ENCODE peak calls at places on chromosomes 4 and X, in six cellular contexts. O, V, L, C, A and Y are unnamed samples.

GRCh38 chr4:155908187-155909139 is 5.0 kb downstream of the TDO2 start:
- DNase-seq in C (no peak), L (no peak), A (no peak), V (no peak), O (no peak), Y (no peak)

GRCh38 chr4:2301806-2302205 is 39.9 kb upstream of the MXD4 start:
- DNase-seq in O (no peak), L (no peak), V (no peak), C (no peak), A (no peak), Y (no peak)

GRCh38 chrX:44228621-44229020 is 114.9 kb downstream of the EFHC2 start:
- DNase-seq in L (no peak), C (no peak), O (no peak), V (no peak), A (no peak), Y (no peak)

GRCh38 chrX:17617794-17618193 is 119.5 kb upstream of the SCML1 start:
- DNase-seq in C (no peak), L (no peak), A (no peak), V (no peak), O (no peak), Y (no peak)

GRCh38 chr4:16952462-16952871 is 54.0 kb upstream of the LDB2 start:
- DNase-seq in A (no peak), V (no peak), C (peak; percentile 30), L (no peak), O (no peak), Y (no peak)

GRCh38 chr4:36026348-36026747 is 218.0 kb downstream of the ARAP2 start:
- DNase-seq in L (no peak), V (no peak), C (no peak), A (no peak), O (no peak), Y (peak; percentile 35)

GRCh38 chr4:16686195-16686594 is 212.2 kb downstream of the LDB2 start:
- DNase-seq in O (no peak), L (no peak), C (peak; percentile 84), V (peak; percentile 97), A (no peak), Y (no peak)

GRCh38 chr4:92501456-92501855 is 197.7 kb downstream of the GRID2 start:
- DNase-seq in O (no peak), V (no peak), L (no peak), C (no peak), A (no peak), Y (no peak)

GRCh38 chr4:40840255-40840984 is 90.7 kb downstream of the NSUN7 start:
- DNase-seq in V (no peak), C (no peak), L (no peak), A (no peak), O (no peak), Y (no peak)

GRCh38 chr4:180618396-180618795 is 1624.8 kb upstream of the TENM3 start:
- DNase-seq in C (peak; percentile 6), V (no peak), A (no peak), O (no peak), L (no peak), Y (no peak)

GRCh38 chrX:31483336-31483735 is 411.5 kb upstream of the FTHL17 start:
- DNase-seq in C (peak; percentile 11), V (peak; percentile 79), O (no peak), A (no peak), L (no peak), Y (no peak)

GRCh38 chrX:31487946-31488345 is 416.1 kb upstream of the FTHL17 start:
- DNase-seq in A (no peak), C (no peak), V (no peak), L (no peak), O (no peak), Y (no peak)
- H3K27ac ChIP-seq in A (no peak overlapping the region), C (no peak overlapping the region), V (no peak overlapping the region), L (no peak overlapping the region), O (no peak overlapping the region), Y (no peak overlapping the region)

GRCh38 chrX:18861436-18861950 is 122.4 kb downstream of the PHKA2 start:
- DNase-seq in C (peak; percentile 28), L (no peak), V (no peak), O (no peak), A (peak; percentile 6), Y (no peak)

GRCh38 chrX:18855919-18856644 is 127.8 kb downstream of the PHKA2 start:
- DNase-seq in V (no peak), C (peak; percentile 55), A (no peak), L (no peak), O (no peak), Y (no peak)

DNA sequence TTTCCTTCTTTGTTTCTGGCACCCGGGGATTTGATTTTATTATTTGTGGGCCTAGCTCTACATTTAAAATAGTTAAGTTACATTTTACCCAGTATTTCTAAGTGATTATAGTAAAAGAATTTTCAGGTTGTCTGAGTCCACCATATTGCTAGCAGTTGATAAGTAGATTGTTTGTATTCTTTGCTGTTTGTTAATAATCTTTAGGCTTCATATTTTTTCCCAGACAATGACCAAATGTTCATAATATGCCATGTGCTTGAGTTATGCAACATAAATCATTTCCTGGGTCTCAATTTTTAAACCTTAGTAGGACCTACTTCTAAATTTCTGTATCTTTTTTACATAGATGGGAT is 127.3 kb downstream of the PHKA2 start:
- DNase-seq in L (no peak), A (no peak), V (no peak), O (no peak), C (no peak), Y (no peak)
- H3K14ac ChIP-seq in L (no peak overlapping the region), A (no peak overlapping the region), V (no peak overlapping the region), O (no peak overlapping the region), C (no peak overlapping the region), Y (no peak overlapping the region)

DNA sequence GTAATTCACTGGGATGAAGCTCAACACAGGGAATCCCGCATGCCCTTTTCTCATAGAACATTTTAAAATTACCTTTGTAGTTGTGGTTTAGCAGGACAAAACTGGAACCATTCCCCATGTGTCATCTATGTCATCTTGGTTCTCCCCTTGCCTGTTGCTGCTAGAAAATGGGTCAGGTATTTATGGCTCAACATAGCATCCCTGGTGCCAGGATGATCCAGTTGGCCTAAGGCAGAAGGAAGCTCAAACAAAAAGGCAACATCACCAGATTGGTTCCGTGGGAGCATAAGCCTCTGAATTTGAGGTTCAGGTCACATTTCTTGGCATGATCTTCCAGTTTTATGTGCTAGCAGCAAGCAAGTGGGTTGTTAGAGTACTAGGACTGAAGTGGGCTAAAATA is 552.6 kb upstream of the BOD1L1 start:
- DNase-seq in A (no peak), V (no peak), O (no peak), C (no peak), L (no peak), Y (no peak)
- H2AK5ac ChIP-seq in A (no peak overlapping the region), V (peak overlapping the region; percentile 55), O (no peak overlapping the region), C (peak overlapping the region; percentile 17), L (no peak overlapping the region), Y (no peak overlapping the region)

DNA sequence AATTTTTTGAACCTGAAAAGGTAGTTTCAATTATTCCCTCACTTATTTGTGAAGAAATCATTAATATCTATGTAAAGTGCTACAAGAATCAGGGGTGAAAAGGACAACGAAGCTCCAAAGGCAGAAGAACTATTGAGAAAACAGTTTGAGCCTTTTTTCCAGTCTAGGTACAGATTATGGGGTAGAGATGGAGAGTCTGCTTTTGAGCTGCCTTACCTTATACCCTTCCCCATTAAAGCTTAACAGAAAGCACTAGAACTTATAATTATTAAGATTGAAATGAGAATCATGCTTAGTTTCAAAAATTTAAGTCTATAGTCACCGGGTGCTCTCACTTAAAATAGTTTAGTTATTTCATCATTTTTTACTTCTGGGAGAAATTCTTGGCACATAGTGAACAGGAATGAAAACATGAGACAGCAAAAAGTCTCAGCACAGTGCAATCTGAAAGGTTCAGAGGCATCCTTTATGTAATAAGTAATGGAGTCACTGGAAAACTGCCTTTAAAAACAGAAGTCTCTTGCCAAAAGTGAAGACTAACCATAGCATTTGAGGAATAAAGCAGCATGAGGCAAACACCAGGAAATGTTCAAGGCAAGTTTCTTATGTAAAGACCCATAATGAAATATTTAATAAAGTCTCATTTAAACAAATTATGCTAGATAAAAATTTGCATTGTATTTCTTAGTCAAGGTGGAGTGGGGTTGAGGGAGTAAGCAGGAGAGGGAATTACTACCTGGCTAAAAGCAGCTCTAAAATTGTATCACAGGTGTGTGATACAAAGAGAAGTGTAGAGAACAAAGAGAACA is 5.1 kb upstream of the DCLK2 start:
- DNase-seq in C (peak; percentile 69), O (no peak), L (no peak), A (no peak), V (peak; percentile 97), Y (no peak)
- H3K27ac ChIP-seq in C (peak overlapping the region; percentile 86), O (no peak overlapping the region), L (no peak overlapping the region), A (no peak overlapping the region), V (peak overlapping the region; percentile 61), Y (no peak overlapping the region)